ENCODE peak calls at places on chromosomes 16 and 17, in ten cellular contexts. O, Y, E, P, H, N, K, F, T and B are unnamed samples.

GRCh38 chr17:15348030-15348429 is 6.6 kb upstream of the TEKT3 start:
- DNase-seq in Y (no peak), E (no peak), T (no peak), F (no peak), H (no peak), K (peak; percentile 41), N (no peak), P (peak; percentile 38), O (no peak), B (no peak)

GRCh38 chr16:53080345-53081031 is 25.7 kb downstream of the CHD9 start:
- DNase-seq in H (no peak), F (no peak), N (peak; percentile 82), Y (no peak), E (no peak), O (no peak), T (peak; percentile 77), P (no peak), K (peak; percentile 25), B (no peak)

GRCh38 chr17:80947200-80947940 is 44.3 kb upstream of the CHMP6 start:
- DNase-seq in O (no peak), K (no peak), F (no peak), H (no peak), T (peak; percentile 21), E (no peak), P (no peak), Y (no peak), N (no peak), B (peak; percentile 79)

GRCh38 chr16:14368399-14368798 is 261.7 kb downstream of the PARN start:
- DNase-seq in E (no peak), N (no peak), T (no peak), O (no peak), Y (no peak), P (no peak), F (no peak), H (no peak), K (no peak), B (no peak)

GRCh38 chr17:4956493-4957061 is 5.7 kb downstream of the ENO3 start:
- DNase-seq in N (no peak), Y (no peak), T (no peak), O (peak; percentile 46), P (no peak), K (no peak), H (no peak), E (no peak), F (no peak), B (no peak)

GRCh38 chr16:67900156-67900555 is 7.1 kb downstream of the PSKH1 start:
- DNase-seq in Y (no peak), O (no peak), E (no peak), N (no peak), H (no peak), T (no peak), P (no peak), F (no peak), K (no peak), B (no peak)

GRCh38 chr17:44203731-44204452 is 4.2 kb upstream of the ATXN7L3 start:
- DNase-seq in K (no peak), E (no peak), Y (no peak), F (no peak), T (no peak), H (peak; percentile 62), P (peak; percentile 33), O (peak; percentile 39), N (no peak), B (no peak)

GRCh38 chr17:45440161-45440859 is 7.6 kb upstream of the ARHGAP27 start:
- DNase-seq in N (no peak), T (no peak), F (no peak), H (no peak), E (no peak), O (no peak), P (peak; percentile 4), Y (no peak), K (peak; percentile 50), B (no peak)

GRCh38 chr16:85490971-85491771 is 122.0 kb upstream of the GSE1 start:
- DNase-seq in Y (no peak), T (no peak), N (no peak), F (peak; percentile 8), P (no peak), E (no peak), O (peak; percentile 34), K (no peak), H (peak; percentile 55), B (no peak)

GRCh38 chr17:42937712-42938596 is 26.3 kb downstream of the AARSD1 start:
- DNase-seq in K (peak; percentile 54), F (no peak), H (peak; percentile 51), P (peak; percentile 79), E (peak; percentile 14), O (peak; percentile 2), Y (peak; percentile 9), N (no peak), T (no peak), B (no peak)

GRCh38 chr16:65223335-65223734 is 101.5 kb upstream of the CDH11 start:
- DNase-seq in T (no peak), Y (no peak), P (no peak), F (no peak), N (no peak), H (no peak), E (no peak), O (no peak), K (no peak), B (no peak)

GRCh38 chr16:69514366-69514765 is 51.4 kb upstream of the NFAT5 start:
- DNase-seq in Y (no peak), F (no peak), T (no peak), E (no peak), N (no peak), O (no peak), K (no peak), P (no peak), H (no peak), B (no peak)

GRCh38 chr17:65638221-65638940 is 76.9 kb upstream of the AXIN2 start:
- DNase-seq in P (peak; percentile 32), O (no peak), E (no peak), N (no peak), F (no peak), K (no peak), H (no peak), T (no peak), Y (no peak), B (no peak)

GRCh38 chr16:86862596-86862995 is 284.2 kb downstream of the FOXL1 start:
- DNase-seq in K (no peak), E (no peak), H (no peak), P (no peak), N (no peak), F (no peak), Y (no peak), T (no peak), O (no peak), B (peak; percentile 34)

GRCh38 chr16:81842564-81843242 is 63.6 kb downstream of the PLCG2 start:
- DNase-seq in E (no peak), K (no peak), H (no peak), T (no peak), N (no peak), F (no peak), P (no peak), O (no peak), Y (no peak), B (no peak)

GRCh38 chr17:69030145-69030544 is 30.6 kb downstream of the ABCA9 start:
- DNase-seq in F (no peak), P (no peak), Y (no peak), E (no peak), K (no peak), O (no peak), N (no peak), T (no peak), H (no peak), B (no peak)

GRCh38 chr17:82884341-82884871 is 44.6 kb upstream of the ZNF750 start:
- DNase-seq in H (no peak), T (peak; percentile 82), F (no peak), E (no peak), Y (no peak), O (no peak), N (no peak), K (no peak), P (no peak), B (no peak)

GRCh38 chr17:72658675-72659074 is 433.8 kb downstream of the SLC39A11 start:
- DNase-seq in O (no peak), H (no peak), T (no peak), K (no peak), E (no peak), Y (no peak), F (no peak), P (no peak), N (no peak), B (no peak)

GRCh38 chr17:14351493-14351892 is 50.6 kb downstream of the HS3ST3B1 start:
- DNase-seq in N (no peak), T (no peak), P (no peak), O (no peak), E (no peak), Y (no peak), K (no peak), F (no peak), H (no peak), B (no peak)

GRCh38 chr17:17606416-17607000 is 15.0 kb upstream of the PEMT start:
- DNase-seq in T (no peak), Y (no peak), K (no peak), N (no peak), P (no peak), O (no peak), F (no peak), E (no peak), H (no peak), B (no peak)

GRCh38 chr17:19017804-19018599 is 13.4 kb upstream of the FAM83G start:
- DNase-seq in N (no peak), Y (no peak), T (peak; percentile 24), F (no peak), H (no peak), P (no peak), E (no peak), O (no peak), K (no peak), B (peak; percentile 61)

GRCh38 chr17:47204722-47205418 is 4.3 kb upstream of the MYL4 start:
- DNase-seq in Y (no peak), F (no peak), O (peak; percentile 17), H (no peak), T (no peak), N (no peak), E (no peak), K (peak; percentile 66), P (no peak), B (no peak)

GRCh38 chr16:30551781-30552180 is 6.4 kb downstream of the ZNF764 start:
- DNase-seq in K (no peak), P (no peak), Y (peak; percentile 32), N (no peak), F (no peak), O (peak; percentile 67), H (no peak), E (no peak), T (peak; percentile 49), B (no peak)

GRCh38 chr16:72120026-72120425 is 26.4 kb downstream of the DHX38 start:
- DNase-seq in Y (no peak), E (no peak), O (no peak), F (no peak), N (no peak), K (no peak), P (no peak), T (no peak), H (no peak), B (no peak)

GRCh38 chr16:29809850-29810698 is 1.9 kb upstream of the PRRT2 start:
- DNase-seq in P (no peak), N (no peak), E (peak; percentile 12), H (peak; percentile 50), T (peak; percentile 71), F (no peak), Y (peak; percentile 42), O (no peak), K (no peak), B (no peak)

GRCh38 chr17:29577778-29578211 is 9.3 kb downstream of the TP53I13 start:
- DNase-seq in Y (no peak), P (no peak), E (peak; percentile 77), N (peak; percentile 72), T (peak; percentile 78), F (no peak), O (no peak), H (peak; percentile 6), K (no peak), B (no peak)

GRCh38 chr16:24920568-24920967 is 74.8 kb downstream of the SLC5A11 start:
- DNase-seq in N (no peak), H (no peak), K (no peak), F (no peak), P (no peak), O (no peak), T (no peak), E (no peak), Y (no peak), B (no peak)

GRCh38 chr17:27489045-27489715 is 32.9 kb downstream of the KSR1 start:
- DNase-seq in F (no peak), O (no peak), E (no peak), Y (no peak), T (peak; percentile 94), N (peak; percentile 84), K (no peak), P (no peak), H (no peak), B (no peak)